ENCODE peak calls at places on chromosome 5, in seven cellular contexts. K is HEK293T; V is activated CD4-positive, alpha-beta T cell treated with anti-CD3 and anti-CD28 coated beads for 48 hours; C is GOT3; Z is Caki2; W is Right ventricle myocardium superior; T is activated T-cell treated with anti-CD3 and anti-CD28 coated beads, Interleukin-2, amount 50 U/mL, for 1 hour. U is an unnamed sample.

GRCh38 chr5:63439537-63439936 is 522.7 kb downstream of the HTR1A start:
- DNase-seq in T (no peak), W (no peak), V (no peak), Z (no peak), C (no peak), K (no peak), U (no peak)

GRCh38 chr5:159660401-159660800 is 255.9 kb upstream of the ADRA1B start:
- DNase-seq in Z (no peak), K (no peak), W (no peak), C (no peak), V (no peak), T (no peak), U (no peak)

GRCh38 chr5:160263326-160263850 is 34.1 kb downstream of the FABP6 start:
- DNase-seq in T (no peak), K (no peak), Z (peak), C (no peak), V (no peak), W (no peak), U (no peak)

GRCh38 chr5:170635706-170636105 is 131.9 kb downstream of the KCNIP1 start:
- DNase-seq in W (no peak), T (no peak), C (no peak), K (no peak), Z (no peak), V (no peak), U (no peak)

GRCh38 chr5:138668451-138668850 is 84.8 kb upstream of the CTNNA1 start:
- DNase-seq in W (peak), Z (no peak), V (peak), K (no peak), C (no peak), T (no peak), U (no peak)

GRCh38 chr5:150266807-150267408 is 22.7 kb downstream of the CAMK2A start:
- DNase-seq in K (no peak), T (no peak), Z (no peak), C (no peak), V (no peak), W (no peak), U (no peak)

GRCh38 chr5:143153332-143154119 is 250.0 kb downstream of the NR3C1 start:
- DNase-seq in T (no peak), K (no peak), W (peak), C (no peak), Z (no peak), V (no peak), U (peak)

GRCh38 chr5:138515571-138516275 is 27.3 kb downstream of the ETF1 start:
- DNase-seq in K (no peak), V (no peak), Z (no peak), T (no peak), C (no peak), W (no peak), U (no peak)

GRCh38 chr5:177473461-177473991 is at the start of gene DBN1:
- DNase-seq in W (peak), V (no peak), C (no peak), T (no peak), K (peak), Z (no peak), U (no peak)

GRCh38 chr5:78277715-78278114 is 16.8 kb downstream of the AP3B1 start:
- DNase-seq in K (no peak), T (no peak), V (no peak), C (no peak), W (no peak), Z (no peak), U (no peak)

U was measured in GM04503.